ENCODE peak calls at places on chromosomes 13 and 19, in four cellular contexts. One of them, this sample, is unnamed.

GRCh38 chr13:46603165-46603603 is 50.2 kb downstream of the LRCH1 start:
- DNase-seq in neural crest cell: no peak
- DNase-seq in GM10248: no peak
- DNase-seq in EH: no peak
- DNase-seq in this sample: no peak

GRCh38 chr19:15249912-15250634 is 17.8 kb upstream of the EPHX3 start:
- DNase-seq in neural crest cell: no peak
- DNase-seq in EH: peak
- DNase-seq in GM10248: no peak
- DNase-seq in this sample: peak

GRCh38 chr19:57359300-57359699 is 4.1 kb upstream of the TRAPPC2B start:
- DNase-seq in GM10248: no peak
- DNase-seq in neural crest cell: no peak
- DNase-seq in EH: no peak
- DNase-seq in this sample: no peak

GRCh38 chr13:46164661-46165060 is 17.3 kb downstream of the LCP1 start:
- DNase-seq in EH: no peak
- DNase-seq in neural crest cell: no peak
- DNase-seq in GM10248: no peak
- DNase-seq in this sample: no peak

GRCh38 chr19:38619361-38620174 is 580 bp downstream of the EIF3K start:
- DNase-seq in GM10248: no peak
- DNase-seq in EH: no peak
- DNase-seq in neural crest cell: no peak
- DNase-seq in this sample: no peak

GRCh38 chr13:104764600-104764999 is 1698.4 kb upstream of the SLC10A2 start:
- DNase-seq in GM10248: no peak
- DNase-seq in neural crest cell: no peak
- DNase-seq in EH: no peak
- DNase-seq in this sample: no peak

GRCh38 chr19:8209965-8210659 is 942 bp downstream of the CERS4 start:
- DNase-seq in GM10248: no peak
- DNase-seq in EH: no peak
- DNase-seq in neural crest cell: peak
- DNase-seq in this sample: no peak

GRCh38 chr13:113923376-113924063 is 50.4 kb downstream of the C13orf46 start:
- DNase-seq in GM10248: no peak
- DNase-seq in EH: no peak
- DNase-seq in neural crest cell: no peak
- DNase-seq in this sample: no peak

GRCh38 chr19:57587529-57587928 is 3.6 kb downstream of the ZIK1 start:
- DNase-seq in GM10248: no peak
- DNase-seq in EH: peak
- DNase-seq in neural crest cell: no peak
- DNase-seq in this sample: peak

GRCh38 chr13:101749584-101749983 is 297.1 kb downstream of the ITGBL1 start:
- DNase-seq in neural crest cell: no peak
- DNase-seq in EH: no peak
- DNase-seq in GM10248: no peak
- DNase-seq in this sample: no peak

GRCh38 chr19:14409157-14410053 is 9.7 kb downstream of the DDX39A start:
- DNase-seq in neural crest cell: no peak
- DNase-seq in EH: no peak
- DNase-seq in GM10248: no peak
- DNase-seq in this sample: no peak

GRCh38 chr13:47277774-47278173 is 380.9 kb upstream of the HTR2A start:
- DNase-seq in GM10248: no peak
- DNase-seq in neural crest cell: no peak
- DNase-seq in EH: no peak
- DNase-seq in this sample: peak

This sample was measured in EL.